ENCODE peak calls at places on chromosomes 12 and 14, in four cellular contexts. X is uterus, Y is lower lobe of right lung, E is left lung. D is an unnamed sample.

GRCh38 chr12:86134571-86134970 is 121.6 kb downstream of the MGAT4C start:
- DNase-seq in Y (no peak), E (no peak), X (no peak), D (no peak)

GRCh38 chr14:21334202-21334906 is 49.5 kb downstream of the SUPT16H start:
- DNase-seq in X (no peak), Y (no peak), E (no peak), D (no peak)

GRCh38 chr12:68667896-68668295 is 18.9 kb upstream of the NUP107 start:
- DNase-seq in Y (no peak), X (no peak), E (no peak), D (no peak)

GRCh38 chr12:13702401-13702800 is 279.0 kb downstream of the GRIN2B start:
- DNase-seq in Y (no peak), X (no peak), E (no peak), D (no peak)

GRCh38 chr12:120093336-120093591 is 23.3 kb downstream of the RAB35 start:
- DNase-seq in Y (no peak), X (no peak), E (no peak), D (no peak)

GRCh38 chr14:69876848-69877306 is 2.3 kb upstream of the SMOC1 start:
- DNase-seq in X (no peak), E (no peak), Y (no peak), D (no peak)

GRCh38 chr12:15151141-15152091 is 69.8 kb downstream of the RERG start:
- DNase-seq in E (no peak), X (no peak), Y (no peak), D (peak; percentile 3)

GRCh38 chr12:48379784-48380183 is 29.1 kb upstream of the ZNF641 start:
- DNase-seq in Y (no peak), E (no peak), X (no peak), D (no peak)

GRCh38 chr14:56135001-56135400 is 16.8 kb downstream of the PELI2 start:
- DNase-seq in E (no peak), X (no peak), Y (peak; percentile 50), D (no peak)

GRCh38 chr14:21711360-21711961 is 37.8 kb upstream of the OR4E1 start:
- DNase-seq in E (no peak), X (no peak), Y (no peak), D (peak; percentile 53)

GRCh38 chr12:131357152-131357747 is 353.6 kb upstream of the SFSWAP start:
- DNase-seq in E (no peak), Y (no peak), X (no peak), D (no peak)

GRCh38 chr12:1494856-1495255 is 99.5 kb downstream of the FBXL14 start:
- DNase-seq in E (no peak), Y (no peak), X (no peak), D (no peak)

GRCh38 chr12:125983094-125983783 is 918.0 kb downstream of the AACS start:
- DNase-seq in E (peak; percentile 51), Y (peak; percentile 53), X (peak; percentile 35), D (no peak)

GRCh38 chr14:92987713-92988510 is 65.0 kb downstream of the CHGA start:
- DNase-seq in E (no peak), X (no peak), Y (peak; percentile 37), D (no peak)

GRCh38 chr14:96125536-96125935 is 79.1 kb upstream of the BDKRB2 start:
- DNase-seq in Y (no peak), X (no peak), E (no peak), D (no peak)

GRCh38 chr14:71442503-71442902 is 489.7 kb upstream of the RGS6 start:
- DNase-seq in X (no peak), E (no peak), Y (no peak), D (no peak)

GRCh38 chr12:50925920-50926319 is 26.4 kb upstream of the HIGD1C start:
- DNase-seq in E (no peak), X (no peak), Y (no peak), D (no peak)

GRCh38 chr12:50927766-50928224 is 24.5 kb upstream of the HIGD1C start:
- DNase-seq in E (no peak), X (no peak), Y (no peak), D (peak; percentile 25)

GRCh38 chr12:50925342-50925651 is 27.0 kb upstream of the HIGD1C start:
- DNase-seq in Y (no peak), E (no peak), X (no peak), D (peak; percentile 51)

GRCh38 chr12:50927356-50927755 is 25.0 kb upstream of the HIGD1C start:
- DNase-seq in Y (no peak), X (no peak), E (no peak), D (no peak)

GRCh38 chr12:50926415-50926814 is 25.9 kb upstream of the HIGD1C start:
- DNase-seq in Y (no peak), E (no peak), X (no peak), D (no peak)
- H3K4me3 ChIP-seq in Y (peak overlapping the region; percentile 84), E (peak overlapping the region; percentile 54), X (peak overlapping the region; percentile 66), D (peak overlapping the region; percentile 44)

DNA sequence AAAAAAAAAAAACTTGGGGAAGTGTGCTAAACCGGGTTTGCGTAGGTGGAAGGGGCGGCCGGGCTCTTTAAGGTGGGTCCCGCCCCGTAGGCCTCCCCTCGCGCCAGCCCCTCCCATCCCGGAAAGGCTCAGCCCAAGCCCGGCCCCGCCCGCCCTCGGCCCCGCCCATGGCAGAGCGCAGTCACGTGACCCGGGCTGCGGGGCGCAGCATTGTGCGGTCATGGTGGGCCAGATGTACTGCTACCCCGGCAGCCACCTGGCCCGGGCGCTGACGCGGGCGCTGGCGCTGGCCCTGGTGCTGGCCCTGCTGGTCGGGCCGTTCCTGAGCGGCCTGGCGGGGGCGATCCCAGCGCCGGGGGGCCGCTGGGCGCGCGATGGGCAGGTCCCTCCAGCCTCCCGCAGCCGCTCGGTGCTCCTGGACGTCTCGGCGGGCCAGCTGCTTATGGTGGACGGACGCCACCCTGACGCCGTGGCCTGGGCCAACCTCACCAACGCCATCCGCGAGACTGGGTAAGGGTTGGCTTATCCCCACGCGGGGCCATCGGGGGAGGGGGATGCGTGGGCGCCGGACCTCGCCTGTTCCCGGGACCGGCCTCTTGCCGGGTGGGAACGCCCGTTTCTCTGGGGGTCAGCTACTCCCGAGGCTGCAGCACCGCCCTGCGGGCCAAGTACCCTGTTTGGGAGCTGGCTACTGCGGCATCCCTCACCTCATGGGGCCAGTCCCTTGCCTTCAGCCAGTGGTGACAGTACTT is at the start of gene PLBD2:
- DNase-seq in E (peak; percentile 96), Y (peak; percentile 97), X (peak; percentile 94), D (peak; percentile 96)
- TF ChIP-seq CTCF in E (no peak), Y (no peak), X (peak; percentile 5), D (no peak)

DNA sequence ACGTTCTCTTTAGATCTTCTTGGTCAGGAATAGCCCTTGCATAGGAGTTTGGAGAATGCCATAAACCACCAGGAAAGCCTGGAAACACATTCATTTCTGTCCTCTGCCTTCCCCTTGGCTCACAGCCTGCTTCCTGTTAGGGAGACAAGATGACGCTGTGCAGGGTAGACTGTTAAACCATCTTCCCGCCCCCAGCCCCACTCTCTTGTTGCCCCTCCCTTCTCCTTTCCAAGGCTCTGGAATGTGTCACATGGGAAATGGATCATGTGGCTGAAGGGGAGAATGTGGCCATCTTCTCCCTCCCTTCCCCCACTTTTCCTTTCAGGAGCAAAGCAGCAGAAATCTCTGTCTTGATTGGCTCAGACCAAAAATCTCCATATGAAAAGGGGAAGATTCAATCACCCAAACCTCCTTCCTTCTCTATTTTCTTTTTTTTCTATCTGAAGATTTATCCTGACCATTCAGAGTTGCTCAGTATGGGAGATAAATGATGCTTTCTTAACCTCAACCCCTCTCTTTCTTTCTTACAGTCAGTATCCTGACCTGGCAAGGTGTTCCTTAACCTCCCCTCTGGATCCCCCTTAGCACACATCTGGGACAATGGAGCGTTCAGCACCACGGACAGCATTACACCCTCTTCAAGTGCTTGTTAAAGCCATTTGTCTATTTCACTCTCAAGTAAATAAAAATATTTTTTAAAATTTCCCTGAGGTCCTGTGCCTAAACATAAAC is 11.4 kb downstream of the GPR19 start:
- DNase-seq in X (no peak), Y (no peak), E (no peak), D (no peak)
- H3K4me3 ChIP-seq in X (no peak overlapping the region), Y (no peak overlapping the region), E (no peak overlapping the region), D (no peak overlapping the region)

DNA sequence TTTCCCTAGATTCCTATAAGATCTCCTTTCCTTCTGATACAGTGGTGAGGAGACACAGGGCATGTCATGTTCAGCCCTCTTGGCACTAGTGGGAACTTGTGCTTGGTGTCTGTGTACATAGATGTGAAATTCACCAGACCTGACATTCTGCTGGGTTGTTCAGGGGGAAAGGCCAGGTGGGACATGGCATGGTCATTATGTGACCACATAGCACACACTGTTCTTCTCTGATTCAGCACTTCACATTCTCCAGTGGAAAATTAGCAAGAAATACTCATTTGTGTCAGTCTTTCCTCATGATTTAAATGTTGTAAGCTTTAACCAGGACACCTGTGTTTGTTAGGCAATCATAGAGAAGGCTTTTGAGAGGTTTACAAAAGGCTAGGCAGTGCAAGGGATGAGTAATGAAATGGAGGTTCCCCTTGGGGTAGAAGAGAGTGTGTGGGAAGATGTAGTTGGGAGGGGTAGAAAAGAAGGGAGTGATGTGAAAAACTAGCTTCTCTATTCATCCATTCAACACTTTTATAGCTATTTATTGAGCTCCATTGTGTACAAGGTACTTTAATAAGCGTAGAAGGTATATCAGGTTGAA is 202.4 kb upstream of the IGF1 start:
- DNase-seq in E (no peak), X (no peak), Y (no peak), D (no peak)
- TF ChIP-seq CTCF in E (no peak), X (no peak), Y (no peak), D (no peak)

GRCh38 chr12:6867407-6868210 is at the start of gene TPI1:
- DNase-seq in Y (peak; percentile 76), X (peak; percentile 89), E (peak; percentile 91), D (peak; percentile 92)

GRCh38 chr12:6866920-6867406 is 368 bp upstream of the TPI1 start:
- DNase-seq in Y (peak; percentile 91), X (no peak), E (no peak), D (no peak)

GRCh38 chr12:6868211-6869048 is 1.1 kb downstream of the TPI1 start:
- DNase-seq in E (no peak), Y (no peak), X (no peak), D (no peak)

GRCh38 chr12:6863586-6864321 is 3.6 kb upstream of the TPI1 start:
- DNase-seq in X (no peak), E (no peak), Y (no peak), D (no peak)

DNA sequence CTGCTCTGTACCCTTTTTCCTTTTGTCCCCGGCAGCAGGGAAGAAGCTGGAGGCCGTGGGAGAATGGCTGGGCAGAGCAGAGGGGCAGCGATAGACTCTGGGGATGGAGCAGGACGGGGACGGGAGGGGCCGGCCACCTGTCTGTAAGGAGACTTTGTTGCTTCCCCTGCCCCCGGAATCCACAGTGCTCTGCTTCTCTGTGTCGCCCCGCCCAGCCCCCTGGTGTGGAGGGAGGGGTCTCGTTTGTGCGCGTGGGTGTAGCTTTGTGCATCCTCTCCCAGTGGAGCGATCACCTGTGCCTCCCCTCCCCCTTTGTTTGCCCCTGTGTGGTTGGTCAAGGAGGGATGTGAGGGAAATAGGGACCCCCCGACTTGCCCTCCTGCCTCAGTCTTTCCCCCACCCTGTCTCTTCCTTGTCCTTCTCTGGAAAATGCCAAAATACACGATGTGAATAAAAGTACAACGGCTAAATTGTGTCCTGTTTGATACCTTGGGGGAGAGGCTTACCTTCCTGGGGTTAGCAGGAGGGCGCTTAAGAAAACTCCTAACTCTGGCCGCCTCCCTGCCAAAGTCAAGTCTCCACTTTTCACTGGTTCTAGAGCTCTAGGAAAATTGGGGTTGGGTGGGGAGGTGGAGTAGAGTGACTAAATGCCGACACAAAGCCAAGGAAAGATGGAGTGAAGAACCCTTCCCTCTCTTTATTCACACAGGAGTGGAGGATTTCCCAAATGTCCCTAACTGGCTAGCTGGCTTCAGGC is 990 bp upstream of the TPI1 start:
- DNase-seq in X (no peak), Y (no peak), E (no peak), D (no peak)
- H3K4me3 ChIP-seq in X (peak overlapping the region; percentile 75), Y (peak overlapping the region; percentile 98), E (peak overlapping the region; percentile 100), D (no peak overlapping the region)

D was measured in GM12865.